ENCODE peak calls at places on chromosomes 4 and X, in five cellular contexts. One of them, this sample, is unnamed.

GRCh38 chrX:10900585-10901289 is 210.4 kb upstream of the HCCS start:
- DNase-seq in mammary epithelial cell: peak
- DNase-seq in OCI-LY7: no peak
- DNase-seq in MM.1S: no peak
- DNase-seq in BJ: no peak
- DNase-seq in this sample: peak

GRCh38 chr4:23932935-23933334 is 43.1 kb upstream of the PPARGC1A start:
- DNase-seq in mammary epithelial cell: no peak
- DNase-seq in MM.1S: no peak
- DNase-seq in OCI-LY7: no peak
- DNase-seq in BJ: no peak
- DNase-seq in this sample: peak

GRCh38 chr4:152278505-152279301 is 257.2 kb downstream of the FBXW7 start:
- DNase-seq in MM.1S: no peak
- DNase-seq in mammary epithelial cell: no peak
- DNase-seq in OCI-LY7: no peak
- DNase-seq in BJ: no peak
- DNase-seq in this sample: no peak

GRCh38 chrX:133215747-133216146 is 2.4 kb downstream of the TFDP3 start:
- DNase-seq in mammary epithelial cell: peak
- DNase-seq in BJ: no peak
- DNase-seq in OCI-LY7: peak
- DNase-seq in MM.1S: peak
- DNase-seq in this sample: peak

GRCh38 chr4:95080969-95081368 is 323.2 kb downstream of the BMPR1B start:
- DNase-seq in MM.1S: no peak
- DNase-seq in BJ: no peak
- DNase-seq in OCI-LY7: no peak
- DNase-seq in mammary epithelial cell: no peak
- DNase-seq in this sample: no peak

GRCh38 chr4:147362868-147363440 is 117.9 kb upstream of the EDNRA start:
- DNase-seq in BJ: no peak
- DNase-seq in OCI-LY7: no peak
- DNase-seq in MM.1S: no peak
- DNase-seq in mammary epithelial cell: peak
- DNase-seq in this sample: peak

GRCh38 chrX:115912372-115912897 is 258.1 kb upstream of the AGTR2 start:
- DNase-seq in BJ: no peak
- DNase-seq in MM.1S: peak
- DNase-seq in OCI-LY7: no peak
- DNase-seq in mammary epithelial cell: no peak
- DNase-seq in this sample: no peak

GRCh38 chr4:74962584-74962983 is 29.7 kb downstream of the PARM1 start:
- DNase-seq in mammary epithelial cell: no peak
- DNase-seq in OCI-LY7: no peak
- DNase-seq in MM.1S: peak
- DNase-seq in BJ: no peak
- DNase-seq in this sample: no peak

GRCh38 chrX:108439961-108440696 is 491 bp downstream of the COL4A5 start:
- DNase-seq in OCI-LY7: no peak
- DNase-seq in BJ: no peak
- DNase-seq in MM.1S: no peak
- DNase-seq in mammary epithelial cell: no peak
- DNase-seq in this sample: no peak

GRCh38 chr4:186725422-186726149 is 1.9 kb upstream of the FAT1 start:
- DNase-seq in mammary epithelial cell: peak
- DNase-seq in MM.1S: peak
- DNase-seq in BJ: no peak
- DNase-seq in OCI-LY7: no peak
- DNase-seq in this sample: peak
- H3K4me3 ChIP-seq in mammary epithelial cell: peak
- H3K4me3 ChIP-seq in MM.1S: peak
- H3K4me3 ChIP-seq in BJ: peak
- H3K4me3 ChIP-seq in OCI-LY7: no peak
- H3K4me3 ChIP-seq in this sample: peak

GRCh38 chr4:186934255-186934654 is 210.6 kb upstream of the FAT1 start:
- DNase-seq in OCI-LY7: no peak
- DNase-seq in BJ: no peak
- DNase-seq in MM.1S: no peak
- DNase-seq in mammary epithelial cell: no peak
- DNase-seq in this sample: no peak

GRCh38 chr4:186939226-186939625 is 215.6 kb upstream of the FAT1 start:
- DNase-seq in BJ: no peak
- DNase-seq in MM.1S: no peak
- DNase-seq in OCI-LY7: no peak
- DNase-seq in mammary epithelial cell: no peak
- DNase-seq in this sample: no peak

GRCh38 chr4:186934841-186935443 is 211.3 kb upstream of the FAT1 start:
- DNase-seq in MM.1S: peak
- DNase-seq in BJ: no peak
- DNase-seq in mammary epithelial cell: peak
- DNase-seq in OCI-LY7: no peak
- DNase-seq in this sample: no peak

GRCh38 chr4:186935881-186936280 is 212.2 kb upstream of the FAT1 start:
- DNase-seq in BJ: no peak
- DNase-seq in mammary epithelial cell: peak
- DNase-seq in MM.1S: no peak
- DNase-seq in OCI-LY7: no peak
- DNase-seq in this sample: no peak

DNA sequence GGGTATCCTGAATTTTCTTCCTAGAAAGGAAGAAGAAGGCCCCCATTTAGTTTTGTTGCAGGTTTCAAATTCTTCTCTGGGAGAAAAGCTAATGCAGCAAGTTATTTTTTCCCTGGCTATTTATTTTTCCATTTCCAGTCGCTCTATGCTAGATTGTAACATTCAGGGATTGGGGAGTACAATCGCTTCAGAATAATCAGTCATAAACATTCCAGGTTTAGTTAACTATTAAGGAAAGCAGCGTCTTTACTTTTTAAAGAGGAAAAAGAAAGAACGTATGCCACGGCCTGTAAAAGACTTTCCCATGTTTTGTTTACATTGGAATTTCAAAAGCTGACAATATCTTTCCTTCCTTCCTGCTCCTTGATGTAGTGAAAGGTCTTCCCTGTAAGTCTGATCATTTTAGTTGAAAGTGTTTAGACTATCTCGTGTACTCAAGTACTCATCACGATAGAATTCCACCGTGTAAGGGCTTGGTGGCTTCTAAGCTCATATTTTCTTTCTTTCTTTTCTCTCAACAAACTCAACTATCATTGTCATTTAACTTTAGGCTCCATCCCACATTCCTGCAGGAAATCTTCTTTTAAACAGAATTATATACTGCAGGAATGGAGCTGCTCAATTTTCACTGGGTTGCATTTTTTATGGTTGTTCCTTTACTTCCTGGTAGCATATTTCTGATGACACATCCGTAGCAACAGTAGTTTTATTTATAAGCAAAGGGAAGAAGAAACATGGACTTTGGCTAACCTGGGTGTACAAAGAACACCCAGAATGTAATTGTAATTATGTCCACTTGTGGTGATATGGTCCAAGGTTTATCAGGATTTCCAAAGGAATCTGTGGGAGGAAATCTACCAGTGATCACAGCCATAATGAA is 213.1 kb upstream of the FAT1 start:
- DNase-seq in MM.1S: no peak
- DNase-seq in mammary epithelial cell: peak
- DNase-seq in OCI-LY7: no peak
- DNase-seq in BJ: peak
- DNase-seq in this sample: peak
- TF ChIP-seq CTCF in MM.1S: no peak
- TF ChIP-seq CTCF in mammary epithelial cell: peak
- TF ChIP-seq CTCF in OCI-LY7: no peak
- TF ChIP-seq CTCF in BJ: peak
- TF ChIP-seq CTCF in this sample: peak

GRCh38 chr4:141637565-141637964 is 1.2 kb downstream of the IL15 start:
- DNase-seq in BJ: no peak
- DNase-seq in OCI-LY7: no peak
- DNase-seq in MM.1S: peak
- DNase-seq in mammary epithelial cell: no peak
- DNase-seq in this sample: no peak
- H3K4me3 ChIP-seq in BJ: peak
- H3K4me3 ChIP-seq in OCI-LY7: no peak
- H3K4me3 ChIP-seq in MM.1S: peak
- H3K4me3 ChIP-seq in mammary epithelial cell: peak
- H3K4me3 ChIP-seq in this sample: peak

DNA sequence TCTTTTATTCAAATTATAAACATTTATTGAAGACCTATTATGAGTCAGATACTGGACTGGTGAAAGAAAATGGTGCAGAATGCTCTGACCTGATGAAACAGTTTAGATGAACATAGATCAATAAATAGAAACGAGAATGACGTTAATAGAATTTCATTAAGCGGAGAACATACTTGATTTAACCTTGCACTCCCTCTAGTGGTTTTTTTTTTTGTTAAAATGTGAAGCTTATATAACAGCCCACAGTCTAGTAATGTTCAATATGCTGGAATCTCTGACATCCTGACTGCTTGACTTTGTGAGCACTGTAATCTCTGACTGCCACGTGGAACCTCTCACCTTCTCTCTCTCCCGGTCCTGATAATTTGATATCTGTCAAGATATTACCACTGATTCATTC is 32.3 kb downstream of the HDAC8 start:
- DNase-seq in MM.1S: no peak
- DNase-seq in OCI-LY7: peak
- DNase-seq in mammary epithelial cell: no peak
- DNase-seq in BJ: peak
- DNase-seq in this sample: peak
- TF ChIP-seq CTCF in MM.1S: no peak
- TF ChIP-seq CTCF in OCI-LY7: peak
- TF ChIP-seq CTCF in mammary epithelial cell: peak
- TF ChIP-seq CTCF in BJ: peak
- TF ChIP-seq CTCF in this sample: peak

This sample was measured in astrocyte of the spinal cord.